ENCODE peak calls at places on chromosomes 13 and 19, in nine cellular contexts. One of them, this sample, is unnamed.
A peak's percentile ranks its signal among the peaks of the same experiment; 100 is the strongest.

GRCh38 chr13:42181381-42181953 is 90.5 kb upstream of the AKAP11 start:
- DNase-seq in effector memory CD4-positive, alpha-beta T cell: no peak
- DNase-seq in heart left ventricle: no peak
- DNase-seq in kidney tubule cell: no peak
- DNase-seq in HEK293T: no peak
- DNase-seq in naive thymus-derived CD8-positive, alpha-beta T cell: no peak
- DNase-seq in NCI-H748 treated with DMSO at 0.1 percent for 48 hours: no peak
- DNase-seq in AG10803: peak; percentile 4
- DNase-seq in adrenal gland: no peak
- DNase-seq in this sample: no peak

GRCh38 chr13:50543767-50544166 is 299.7 kb downstream of the DLEU7 start:
- DNase-seq in effector memory CD4-positive, alpha-beta T cell: no peak
- DNase-seq in heart left ventricle: no peak
- DNase-seq in kidney tubule cell: peak; percentile 42
- DNase-seq in HEK293T: no peak
- DNase-seq in naive thymus-derived CD8-positive, alpha-beta T cell: no peak
- DNase-seq in NCI-H748 treated with DMSO at 0.1 percent for 48 hours: no peak
- DNase-seq in AG10803: peak; percentile 77
- DNase-seq in adrenal gland: no peak
- DNase-seq in this sample: no peak

GRCh38 chr19:12202250-12202649 is 39.4 kb downstream of the ZNF136 start:
- DNase-seq in effector memory CD4-positive, alpha-beta T cell: peak; percentile 34
- DNase-seq in heart left ventricle: no peak
- DNase-seq in kidney tubule cell: no peak
- DNase-seq in HEK293T: no peak
- DNase-seq in naive thymus-derived CD8-positive, alpha-beta T cell: peak; percentile 32
- DNase-seq in NCI-H748 treated with DMSO at 0.1 percent for 48 hours: peak; percentile 35
- DNase-seq in AG10803: no peak
- DNase-seq in adrenal gland: peak; percentile 13
- DNase-seq in this sample: no peak

GRCh38 chr13:99436013-99436412 is 65.3 kb upstream of the TM9SF2 start:
- DNase-seq in effector memory CD4-positive, alpha-beta T cell: no peak
- DNase-seq in heart left ventricle: no peak
- DNase-seq in kidney tubule cell: peak; percentile 69
- DNase-seq in HEK293T: no peak
- DNase-seq in naive thymus-derived CD8-positive, alpha-beta T cell: no peak
- DNase-seq in NCI-H748 treated with DMSO at 0.1 percent for 48 hours: no peak
- DNase-seq in AG10803: no peak
- DNase-seq in adrenal gland: no peak
- DNase-seq in this sample: no peak

GRCh38 chr13:50699874-50700663 is 143.4 kb downstream of the DLEU7 start:
- DNase-seq in effector memory CD4-positive, alpha-beta T cell: no peak
- DNase-seq in heart left ventricle: no peak
- DNase-seq in kidney tubule cell: peak; percentile 9
- DNase-seq in HEK293T: no peak
- DNase-seq in naive thymus-derived CD8-positive, alpha-beta T cell: no peak
- DNase-seq in NCI-H748 treated with DMSO at 0.1 percent for 48 hours: no peak
- DNase-seq in AG10803: no peak
- DNase-seq in adrenal gland: no peak
- DNase-seq in this sample: no peak

GRCh38 chr13:29718694-29719093 is 123.2 kb upstream of the SLC7A1 start:
- DNase-seq in effector memory CD4-positive, alpha-beta T cell: no peak
- DNase-seq in heart left ventricle: no peak
- DNase-seq in kidney tubule cell: no peak
- DNase-seq in HEK293T: no peak
- DNase-seq in naive thymus-derived CD8-positive, alpha-beta T cell: no peak
- DNase-seq in NCI-H748 treated with DMSO at 0.1 percent for 48 hours: no peak
- DNase-seq in AG10803: no peak
- DNase-seq in adrenal gland: no peak
- DNase-seq in this sample: no peak

GRCh38 chr13:94093652-94094310 is 385.7 kb downstream of the DCT start:
- DNase-seq in effector memory CD4-positive, alpha-beta T cell: no peak
- DNase-seq in heart left ventricle: no peak
- DNase-seq in kidney tubule cell: no peak
- DNase-seq in HEK293T: no peak
- DNase-seq in naive thymus-derived CD8-positive, alpha-beta T cell: no peak
- DNase-seq in NCI-H748 treated with DMSO at 0.1 percent for 48 hours: no peak
- DNase-seq in AG10803: peak; percentile 47
- DNase-seq in adrenal gland: no peak
- DNase-seq in this sample: no peak

GRCh38 chr13:76976488-76976887 is 15.4 kb upstream of the CLN5 start:
- DNase-seq in effector memory CD4-positive, alpha-beta T cell: no peak
- DNase-seq in heart left ventricle: no peak
- DNase-seq in kidney tubule cell: peak; percentile 48
- DNase-seq in HEK293T: no peak
- DNase-seq in naive thymus-derived CD8-positive, alpha-beta T cell: no peak
- DNase-seq in NCI-H748 treated with DMSO at 0.1 percent for 48 hours: no peak
- DNase-seq in AG10803: no peak
- DNase-seq in adrenal gland: no peak
- DNase-seq in this sample: no peak

GRCh38 chr19:33325920-33326319 is 23.6 kb upstream of the CEBPA start:
- DNase-seq in effector memory CD4-positive, alpha-beta T cell: no peak
- DNase-seq in heart left ventricle: no peak
- DNase-seq in kidney tubule cell: no peak
- DNase-seq in HEK293T: no peak
- DNase-seq in naive thymus-derived CD8-positive, alpha-beta T cell: no peak
- DNase-seq in NCI-H748 treated with DMSO at 0.1 percent for 48 hours: no peak
- DNase-seq in AG10803: peak; percentile 26
- DNase-seq in adrenal gland: no peak
- DNase-seq in this sample: peak; percentile 27

GRCh38 chr19:29672933-29673336 is 7.7 kb downstream of the PLEKHF1 start:
- DNase-seq in effector memory CD4-positive, alpha-beta T cell: peak; percentile 80
- DNase-seq in heart left ventricle: no peak
- DNase-seq in kidney tubule cell: no peak
- DNase-seq in HEK293T: no peak
- DNase-seq in naive thymus-derived CD8-positive, alpha-beta T cell: peak; percentile 89
- DNase-seq in NCI-H748 treated with DMSO at 0.1 percent for 48 hours: no peak
- DNase-seq in AG10803: no peak
- DNase-seq in adrenal gland: no peak
- DNase-seq in this sample: no peak

GRCh38 chr19:47609885-47610545 is 1.1 kb downstream of the BICRA start:
- DNase-seq in effector memory CD4-positive, alpha-beta T cell: peak; percentile 32
- DNase-seq in heart left ventricle: peak; percentile 78
- DNase-seq in kidney tubule cell: peak; percentile 63
- DNase-seq in HEK293T: no peak
- DNase-seq in naive thymus-derived CD8-positive, alpha-beta T cell: peak; percentile 31
- DNase-seq in NCI-H748 treated with DMSO at 0.1 percent for 48 hours: no peak
- DNase-seq in AG10803: peak; percentile 48
- DNase-seq in adrenal gland: peak; percentile 60
- DNase-seq in this sample: peak; percentile 40

GRCh38 chr13:49908637-49909036 is 27.5 kb downstream of the SPRYD7 start:
- DNase-seq in effector memory CD4-positive, alpha-beta T cell: no peak
- DNase-seq in heart left ventricle: no peak
- DNase-seq in kidney tubule cell: no peak
- DNase-seq in HEK293T: no peak
- DNase-seq in naive thymus-derived CD8-positive, alpha-beta T cell: no peak
- DNase-seq in NCI-H748 treated with DMSO at 0.1 percent for 48 hours: no peak
- DNase-seq in AG10803: no peak
- DNase-seq in adrenal gland: no peak
- DNase-seq in this sample: no peak

GRCh38 chr13:73428137-73428536 is 369.3 kb downstream of the KLF5 start:
- DNase-seq in effector memory CD4-positive, alpha-beta T cell: no peak
- DNase-seq in heart left ventricle: no peak
- DNase-seq in kidney tubule cell: peak; percentile 81
- DNase-seq in HEK293T: no peak
- DNase-seq in naive thymus-derived CD8-positive, alpha-beta T cell: no peak
- DNase-seq in NCI-H748 treated with DMSO at 0.1 percent for 48 hours: no peak
- DNase-seq in AG10803: peak; percentile 15
- DNase-seq in adrenal gland: no peak
- DNase-seq in this sample: no peak

GRCh38 chr19:32971012-32971595 is 654 bp downstream of the CEP89 start:
- DNase-seq in effector memory CD4-positive, alpha-beta T cell: no peak
- DNase-seq in heart left ventricle: no peak
- DNase-seq in kidney tubule cell: no peak
- DNase-seq in HEK293T: no peak
- DNase-seq in naive thymus-derived CD8-positive, alpha-beta T cell: no peak
- DNase-seq in NCI-H748 treated with DMSO at 0.1 percent for 48 hours: no peak
- DNase-seq in AG10803: peak; percentile 3
- DNase-seq in adrenal gland: no peak
- DNase-seq in this sample: no peak

GRCh38 chr13:109670776-109671175 is 115.6 kb downstream of the IRS2 start:
- DNase-seq in effector memory CD4-positive, alpha-beta T cell: no peak
- DNase-seq in heart left ventricle: no peak
- DNase-seq in kidney tubule cell: no peak
- DNase-seq in HEK293T: no peak
- DNase-seq in naive thymus-derived CD8-positive, alpha-beta T cell: no peak
- DNase-seq in NCI-H748 treated with DMSO at 0.1 percent for 48 hours: no peak
- DNase-seq in AG10803: no peak
- DNase-seq in adrenal gland: no peak
- DNase-seq in this sample: no peak

GRCh38 chr13:35718084-35718483 is 241.6 kb upstream of the MAB21L1 start:
- DNase-seq in effector memory CD4-positive, alpha-beta T cell: no peak
- DNase-seq in heart left ventricle: no peak
- DNase-seq in kidney tubule cell: no peak
- DNase-seq in HEK293T: peak; percentile 18
- DNase-seq in naive thymus-derived CD8-positive, alpha-beta T cell: no peak
- DNase-seq in NCI-H748 treated with DMSO at 0.1 percent for 48 hours: no peak
- DNase-seq in AG10803: no peak
- DNase-seq in adrenal gland: no peak
- DNase-seq in this sample: no peak

GRCh38 chr19:5172859-5173577 is 167.6 kb downstream of the PTPRS start:
- DNase-seq in effector memory CD4-positive, alpha-beta T cell: no peak
- DNase-seq in heart left ventricle: peak; percentile 8
- DNase-seq in kidney tubule cell: peak; percentile 81
- DNase-seq in HEK293T: no peak
- DNase-seq in naive thymus-derived CD8-positive, alpha-beta T cell: no peak
- DNase-seq in NCI-H748 treated with DMSO at 0.1 percent for 48 hours: no peak
- DNase-seq in AG10803: peak; percentile 96
- DNase-seq in adrenal gland: peak; percentile 51
- DNase-seq in this sample: no peak

GRCh38 chr19:1133471-1133929 is 29.7 kb downstream of the GPX4 start:
- DNase-seq in effector memory CD4-positive, alpha-beta T cell: peak; percentile 84
- DNase-seq in heart left ventricle: no peak
- DNase-seq in kidney tubule cell: no peak
- DNase-seq in HEK293T: peak; percentile 42
- DNase-seq in naive thymus-derived CD8-positive, alpha-beta T cell: peak; percentile 36
- DNase-seq in NCI-H748 treated with DMSO at 0.1 percent for 48 hours: no peak
- DNase-seq in AG10803: no peak
- DNase-seq in adrenal gland: no peak
- DNase-seq in this sample: no peak

GRCh38 chr13:96089749-96090239 is at the start of gene HS6ST3:
- DNase-seq in effector memory CD4-positive, alpha-beta T cell: no peak
- DNase-seq in heart left ventricle: peak; percentile 60
- DNase-seq in kidney tubule cell: peak; percentile 51
- DNase-seq in HEK293T: peak; percentile 71
- DNase-seq in naive thymus-derived CD8-positive, alpha-beta T cell: no peak
- DNase-seq in NCI-H748 treated with DMSO at 0.1 percent for 48 hours: peak; percentile 30
- DNase-seq in AG10803: peak; percentile 3
- DNase-seq in adrenal gland: peak; percentile 59
- DNase-seq in this sample: peak; percentile 20

GRCh38 chr19:7783991-7784421 is 21.0 kb downstream of the CLEC4M start:
- DNase-seq in effector memory CD4-positive, alpha-beta T cell: no peak
- DNase-seq in heart left ventricle: no peak
- DNase-seq in kidney tubule cell: peak; percentile 52
- DNase-seq in HEK293T: no peak
- DNase-seq in naive thymus-derived CD8-positive, alpha-beta T cell: no peak
- DNase-seq in NCI-H748 treated with DMSO at 0.1 percent for 48 hours: no peak
- DNase-seq in AG10803: peak; percentile 23
- DNase-seq in adrenal gland: peak; percentile 65
- DNase-seq in this sample: no peak

GRCh38 chr19:30148039-30148438 is 206.0 kb downstream of the URI1 start:
- DNase-seq in effector memory CD4-positive, alpha-beta T cell: no peak
- DNase-seq in heart left ventricle: no peak
- DNase-seq in kidney tubule cell: peak; percentile 1
- DNase-seq in HEK293T: no peak
- DNase-seq in naive thymus-derived CD8-positive, alpha-beta T cell: no peak
- DNase-seq in NCI-H748 treated with DMSO at 0.1 percent for 48 hours: no peak
- DNase-seq in AG10803: no peak
- DNase-seq in adrenal gland: no peak
- DNase-seq in this sample: no peak

GRCh38 chr19:54947381-54947780 is at the start of gene NLRP7:
- DNase-seq in effector memory CD4-positive, alpha-beta T cell: no peak
- DNase-seq in heart left ventricle: no peak
- DNase-seq in kidney tubule cell: no peak
- DNase-seq in HEK293T: no peak
- DNase-seq in naive thymus-derived CD8-positive, alpha-beta T cell: no peak
- DNase-seq in NCI-H748 treated with DMSO at 0.1 percent for 48 hours: no peak
- DNase-seq in AG10803: no peak
- DNase-seq in adrenal gland: no peak
- DNase-seq in this sample: no peak

GRCh38 chr13:30456290-30456689 is 9.4 kb downstream of the HMGB1 start:
- DNase-seq in effector memory CD4-positive, alpha-beta T cell: no peak
- DNase-seq in heart left ventricle: no peak
- DNase-seq in kidney tubule cell: no peak
- DNase-seq in HEK293T: no peak
- DNase-seq in naive thymus-derived CD8-positive, alpha-beta T cell: no peak
- DNase-seq in NCI-H748 treated with DMSO at 0.1 percent for 48 hours: no peak
- DNase-seq in AG10803: peak; percentile 43
- DNase-seq in adrenal gland: no peak
- DNase-seq in this sample: no peak

GRCh38 chr13:80884031-80884785 is 543.3 kb upstream of the SPRY2 start:
- DNase-seq in effector memory CD4-positive, alpha-beta T cell: no peak
- DNase-seq in heart left ventricle: no peak
- DNase-seq in kidney tubule cell: no peak
- DNase-seq in HEK293T: peak; percentile 43
- DNase-seq in naive thymus-derived CD8-positive, alpha-beta T cell: no peak
- DNase-seq in NCI-H748 treated with DMSO at 0.1 percent for 48 hours: no peak
- DNase-seq in AG10803: no peak
- DNase-seq in adrenal gland: no peak
- DNase-seq in this sample: no peak

GRCh38 chr13:79522583-79522982 is 41.6 kb downstream of the NDFIP2 start:
- DNase-seq in effector memory CD4-positive, alpha-beta T cell: no peak
- DNase-seq in heart left ventricle: no peak
- DNase-seq in kidney tubule cell: peak; percentile 32
- DNase-seq in HEK293T: no peak
- DNase-seq in naive thymus-derived CD8-positive, alpha-beta T cell: no peak
- DNase-seq in NCI-H748 treated with DMSO at 0.1 percent for 48 hours: no peak
- DNase-seq in AG10803: peak; percentile 51
- DNase-seq in adrenal gland: no peak
- DNase-seq in this sample: no peak

GRCh38 chr13:41547253-41548000 is 90.1 kb downstream of the RGCC start:
- DNase-seq in effector memory CD4-positive, alpha-beta T cell: no peak
- DNase-seq in heart left ventricle: peak; percentile 74
- DNase-seq in kidney tubule cell: peak; percentile 31
- DNase-seq in HEK293T: no peak
- DNase-seq in naive thymus-derived CD8-positive, alpha-beta T cell: no peak
- DNase-seq in NCI-H748 treated with DMSO at 0.1 percent for 48 hours: no peak
- DNase-seq in AG10803: peak; percentile 40
- DNase-seq in adrenal gland: no peak
- DNase-seq in this sample: peak; percentile 38

This sample was measured in uterus.